ENCODE peak calls at places on chromosomes 11 and 22, in six cellular contexts. D is endothelial cell of umbilical vein, Y is right atrium auricular region, T is PC-3, E is cardiac muscle cell, R is Karpas-422. A is an unnamed sample. For H3K4me1 and H3K36me3, the result is how much of the 10 kb centered on the place peaks cover.

GRCh38 chr11:126578021-126578420 is 222.5 kb downstream of the ST3GAL4 start:
- DNase-seq in D (no peak), Y (no peak), T (no peak), E (no peak), R (no peak), A (peak)

GRCh38 chr11:8722156-8722555 is 39.6 kb downstream of the RPL27A start:
- DNase-seq in D (no peak), Y (no peak), T (no peak), E (no peak), R (no peak), A (no peak)

GRCh38 chr22:44085743-44086741 is 61.9 kb downstream of the PARVB start:
- DNase-seq in D (peak), Y (peak), T (peak), E (peak), R (peak), A (peak)

GRCh38 chr11:135075740-135076139 is 663.7 kb upstream of the B3GAT1 start:
- DNase-seq in D (peak), Y (no peak), T (peak), E (peak), R (peak), A (peak)

GRCh38 chr22:20206709-20207215 is 55.9 kb upstream of the CCDC188 start:
- DNase-seq in D (peak), Y (no peak), T (no peak), E (no peak), R (peak), A (no peak)

GRCh38 chr11:78838417-78838816 is 263.8 kb upstream of the NARS2 start:
- DNase-seq in D (no peak), Y (no peak), T (peak), E (no peak), R (no peak), A (peak)

GRCh38 chr11:37786214-37786755 is 1188.2 kb upstream of the RAG2 start:
- DNase-seq in D (peak), Y (no peak), T (peak), E (no peak), R (no peak), A (peak)

GRCh38 chr11:69280994-69281393 is 13.0 kb upstream of the MYEOV start:
- DNase-seq in D (no peak), Y (peak), T (peak), E (no peak), R (no peak), A (peak)

GRCh38 chr11:82191690-82192089 is 542.0 kb downstream of the FAM181B start:
- DNase-seq in D (no peak), Y (no peak), T (no peak), E (no peak), R (no peak), A (no peak)
- H3K4me1 ChIP-seq in D (under half), Y (under half), T (under half), E (under half), R (under half), A (under half)

DNA sequence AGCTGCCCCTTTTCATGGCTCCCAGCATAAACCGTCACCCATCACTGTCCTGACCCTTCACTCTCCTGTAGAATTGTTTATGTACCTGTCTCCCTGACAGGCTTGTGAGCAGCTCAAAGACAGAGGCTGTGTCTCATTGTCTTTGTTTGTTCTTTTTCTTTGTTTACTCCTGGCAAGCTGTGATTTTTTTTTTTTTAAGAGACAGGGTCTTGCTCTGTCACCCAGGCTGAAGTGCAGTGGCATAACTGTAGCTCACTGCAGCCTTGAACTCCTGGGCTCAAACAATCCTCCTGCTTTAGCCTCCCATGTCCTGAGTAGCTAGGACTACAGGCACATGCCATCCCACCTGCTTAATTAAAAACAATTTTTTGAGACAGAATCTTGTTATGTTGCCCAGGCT is 9.7 kb downstream of the ARHGAP1 start:
- DNase-seq in D (no peak), Y (no peak), T (no peak), E (no peak), R (no peak), A (no peak)
- H3K36me3 ChIP-seq in D (under half), Y (half or more), T (under half), E (under half), R (under half), A (half or more)

DNA sequence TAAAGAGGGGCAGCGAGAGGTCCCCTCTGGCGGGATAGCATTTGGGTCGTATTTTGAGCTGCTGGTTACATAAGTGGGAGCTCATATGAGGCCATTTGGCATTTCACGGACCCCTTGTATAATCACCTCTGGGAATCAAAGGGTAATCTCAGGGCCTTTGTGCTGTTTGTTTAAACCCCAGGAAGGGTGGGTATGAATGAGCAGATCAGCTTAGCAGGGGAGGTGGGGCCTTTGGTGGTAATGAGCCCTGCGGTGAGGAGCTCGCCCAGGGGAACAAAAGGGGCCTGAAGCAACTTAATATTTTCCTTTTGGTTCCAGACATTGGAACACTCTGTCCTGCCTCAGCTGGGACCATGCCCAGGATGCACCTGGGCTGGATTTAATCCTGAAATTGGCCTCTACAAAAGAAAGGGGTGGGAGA is 10.2 kb downstream of the TSKU start:
- DNase-seq in D (no peak), Y (peak), T (no peak), E (no peak), R (no peak), A (no peak)
- H3K4me1 ChIP-seq in D (under half), Y (under half), T (under half), E (under half), R (under half), A (half or more)

GRCh38 chr22:37920131-37920530 is 14.0 kb downstream of the MICALL1 start:
- DNase-seq in D (no peak), Y (no peak), T (no peak), E (no peak), R (no peak), A (no peak)

GRCh38 chr22:37924386-37925065 is 18.4 kb downstream of the MICALL1 start:
- DNase-seq in D (no peak), Y (no peak), T (no peak), E (no peak), R (no peak), A (no peak)

GRCh38 chr22:37925311-37925710 is 19.2 kb downstream of the MICALL1 start:
- DNase-seq in D (no peak), Y (no peak), T (no peak), E (no peak), R (no peak), A (no peak)

GRCh38 chr22:37923927-37924326 is 17.8 kb downstream of the MICALL1 start:
- DNase-seq in D (no peak), Y (no peak), T (no peak), E (no peak), R (no peak), A (no peak)

DNA sequence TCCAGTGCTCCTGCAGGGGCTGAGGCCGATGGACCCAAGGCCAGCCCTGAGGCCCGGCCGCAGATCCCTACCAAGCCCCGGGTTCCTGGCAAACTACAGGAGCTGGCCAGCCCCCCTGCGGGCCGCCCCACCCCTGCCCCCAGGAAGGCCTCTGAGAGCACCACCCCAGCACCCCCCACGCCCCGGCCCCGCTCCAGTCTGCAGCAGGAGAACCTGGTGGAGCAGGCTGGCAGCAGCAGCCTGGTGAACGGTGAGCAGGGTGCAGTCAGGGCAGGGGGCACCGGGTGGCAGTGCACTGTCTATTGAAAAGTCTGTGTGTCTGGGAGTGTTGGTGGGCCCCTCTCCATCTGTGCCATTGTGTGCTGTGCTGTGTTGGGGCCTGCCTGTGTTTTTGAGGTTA is 16.1 kb downstream of the MICALL1 start:
- DNase-seq in D (no peak), Y (no peak), T (no peak), E (no peak), R (no peak), A (no peak)
- H3K36me3 ChIP-seq in D (under half), Y (half or more), T (under half), E (under half), R (under half), A (half or more)

GRCh38 chr22:46309526-46310085 is 12.9 kb downstream of the GTSE1 start:
- DNase-seq in D (no peak), Y (no peak), T (no peak), E (no peak), R (no peak), A (no peak)

GRCh38 chr22:46303347-46303965 is 6.8 kb downstream of the GTSE1 start:
- DNase-seq in D (no peak), Y (no peak), T (peak), E (no peak), R (no peak), A (peak)

GRCh38 chr22:46312056-46312455 is 15.4 kb downstream of the GTSE1 start:
- DNase-seq in D (no peak), Y (no peak), T (no peak), E (no peak), R (no peak), A (no peak)

DNA sequence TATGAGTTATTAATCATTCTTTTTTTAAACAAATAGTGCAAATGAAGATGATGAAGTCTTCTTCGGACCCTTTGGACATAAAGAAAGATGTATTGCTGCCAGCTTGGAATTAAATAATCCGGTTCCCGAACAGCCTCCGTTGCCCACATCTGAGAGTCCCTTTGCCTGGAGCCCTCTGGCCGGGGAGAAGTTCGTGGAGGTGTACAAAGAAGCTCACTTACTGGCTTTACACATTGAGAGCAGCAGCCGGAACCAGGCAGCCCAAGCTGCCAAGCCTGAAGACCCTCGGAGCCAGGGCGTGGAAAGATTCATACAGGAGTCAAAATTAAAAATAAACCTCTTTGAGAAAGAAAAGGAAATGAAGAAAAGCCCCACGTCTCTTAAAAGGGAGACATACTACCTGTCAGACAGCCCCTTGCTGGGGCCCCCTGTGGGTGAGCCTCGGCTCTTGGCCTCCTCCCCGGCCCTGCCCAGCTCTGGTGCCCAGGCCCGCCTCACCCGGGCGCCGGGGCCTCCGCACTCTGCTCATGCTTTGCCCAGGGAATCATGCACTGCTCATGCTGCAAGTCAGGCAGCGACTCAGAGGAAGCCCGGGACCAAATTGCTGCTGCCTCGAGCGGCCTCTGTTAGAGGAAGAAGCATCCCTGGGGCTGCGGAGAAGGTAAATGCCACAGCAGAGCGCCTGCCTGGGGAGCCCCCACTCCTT is 11.8 kb downstream of the GTSE1 start:
- DNase-seq in D (no peak), Y (no peak), T (no peak), E (no peak), R (no peak), A (no peak)
- H3K4me1 ChIP-seq in D (under half), Y (under half), T (under half), E (under half), R (under half), A (under half)

DNA sequence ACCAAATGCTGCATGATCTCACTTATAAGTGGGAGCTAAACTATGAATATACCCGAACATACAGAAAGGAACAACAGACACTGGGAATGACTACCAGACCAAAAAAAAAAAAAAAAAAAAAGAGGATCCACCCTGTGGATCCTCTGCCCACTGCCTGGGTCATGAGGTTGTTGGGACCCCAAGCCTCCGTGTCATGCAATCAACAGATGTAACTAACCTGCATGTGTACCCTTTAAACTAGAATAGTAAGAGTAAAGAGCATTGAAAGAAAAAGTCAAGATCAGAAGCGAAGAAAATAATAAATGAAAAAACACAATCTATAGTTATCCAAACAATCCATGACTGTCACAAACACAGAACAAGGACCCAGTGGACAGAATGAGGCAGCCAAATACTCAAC is 109.5 kb upstream of the TOP3B start:
- DNase-seq in D (no peak), Y (no peak), T (no peak), E (no peak), R (no peak), A (no peak)
- H3K36me3 ChIP-seq in D (under half), Y (under half), T (under half), E (under half), R (under half), A (under half)

GRCh38 chr11:128478305-128478704 is 109.1 kb downstream of the ETS1 start:
- DNase-seq in D (no peak), Y (no peak), T (no peak), E (no peak), R (no peak), A (no peak)

GRCh38 chr11:128474036-128474874 is 113.1 kb downstream of the ETS1 start:
- DNase-seq in D (peak), Y (no peak), T (no peak), E (no peak), R (no peak), A (no peak)

GRCh38 chr11:128477811-128478210 is 109.5 kb downstream of the ETS1 start:
- DNase-seq in D (no peak), Y (no peak), T (no peak), E (no peak), R (peak), A (no peak)

GRCh38 chr11:128476729-128477128 is 110.6 kb downstream of the ETS1 start:
- DNase-seq in D (no peak), Y (no peak), T (no peak), E (no peak), R (no peak), A (no peak)

GRCh38 chr11:128476031-128476430 is 111.3 kb downstream of the ETS1 start:
- DNase-seq in D (no peak), Y (no peak), T (no peak), E (no peak), R (no peak), A (no peak)
- H3K4me1 ChIP-seq in D (under half), Y (under half), T (under half), E (under half), R (half or more), A (half or more)

A was measured in adipocyte.